ENCODE peak calls at places on chromosomes 4 and X, in ten cellular contexts. One of them, this sample, is unnamed.

GRCh38 chrX:122941801-122942200 is 242.3 kb upstream of the GRIA3 start:
- DNase-seq in stimulated activated naive CD8-positive, alpha-beta T cell treated with anti-CD3 and anti-CD28 coated beads, Interleukin-15, amount 100 ng/mL, for 72 hours: no peak
- DNase-seq in Peyer's patch: no peak
- DNase-seq in SK-N-SH: no peak
- DNase-seq in AG10803: no peak
- DNase-seq in activated T-helper 1 cell treated with Interleukin-2 at 50 U/mL for 16 hours: no peak
- DNase-seq in HFF-Myc: no peak
- DNase-seq in NCI-H345: no peak
- DNase-seq in choroid plexus epithelial cell: no peak
- DNase-seq in LoVo: no peak
- DNase-seq in this sample: no peak

GRCh38 chrX:103999234-103999633 is 14.3 kb downstream of the H2BW1 start:
- DNase-seq in stimulated activated naive CD8-positive, alpha-beta T cell treated with anti-CD3 and anti-CD28 coated beads, Interleukin-15, amount 100 ng/mL, for 72 hours: no peak
- DNase-seq in Peyer's patch: no peak
- DNase-seq in SK-N-SH: no peak
- DNase-seq in AG10803: no peak
- DNase-seq in activated T-helper 1 cell treated with Interleukin-2 at 50 U/mL for 16 hours: no peak
- DNase-seq in HFF-Myc: no peak
- DNase-seq in NCI-H345: no peak
- DNase-seq in choroid plexus epithelial cell: no peak
- DNase-seq in LoVo: no peak
- DNase-seq in this sample: no peak

GRCh38 chr4:7620814-7621176 is 186.1 kb upstream of the PSAPL1 start:
- DNase-seq in stimulated activated naive CD8-positive, alpha-beta T cell treated with anti-CD3 and anti-CD28 coated beads, Interleukin-15, amount 100 ng/mL, for 72 hours: no peak
- DNase-seq in Peyer's patch: no peak
- DNase-seq in SK-N-SH: no peak
- DNase-seq in AG10803: no peak
- DNase-seq in activated T-helper 1 cell treated with Interleukin-2 at 50 U/mL for 16 hours: no peak
- DNase-seq in HFF-Myc: no peak
- DNase-seq in NCI-H345: no peak
- DNase-seq in choroid plexus epithelial cell: no peak
- DNase-seq in LoVo: no peak
- DNase-seq in this sample: no peak

GRCh38 chrX:22135171-22135711 is 103.1 kb downstream of the PHEX start:
- DNase-seq in stimulated activated naive CD8-positive, alpha-beta T cell treated with anti-CD3 and anti-CD28 coated beads, Interleukin-15, amount 100 ng/mL, for 72 hours: no peak
- DNase-seq in Peyer's patch: no peak
- DNase-seq in SK-N-SH: no peak
- DNase-seq in AG10803: peak
- DNase-seq in activated T-helper 1 cell treated with Interleukin-2 at 50 U/mL for 16 hours: no peak
- DNase-seq in HFF-Myc: peak
- DNase-seq in NCI-H345: no peak
- DNase-seq in choroid plexus epithelial cell: peak
- DNase-seq in LoVo: no peak
- DNase-seq in this sample: no peak

GRCh38 chr4:72564184-72564583 is 4.8 kb downstream of the ADAMTS3 start:
- DNase-seq in stimulated activated naive CD8-positive, alpha-beta T cell treated with anti-CD3 and anti-CD28 coated beads, Interleukin-15, amount 100 ng/mL, for 72 hours: no peak
- DNase-seq in Peyer's patch: no peak
- DNase-seq in SK-N-SH: no peak
- DNase-seq in AG10803: peak
- DNase-seq in activated T-helper 1 cell treated with Interleukin-2 at 50 U/mL for 16 hours: no peak
- DNase-seq in HFF-Myc: no peak
- DNase-seq in NCI-H345: no peak
- DNase-seq in choroid plexus epithelial cell: peak
- DNase-seq in LoVo: no peak
- DNase-seq in this sample: no peak

GRCh38 chrX:134743121-134743520 is 84.8 kb upstream of the PLAC1 start:
- DNase-seq in stimulated activated naive CD8-positive, alpha-beta T cell treated with anti-CD3 and anti-CD28 coated beads, Interleukin-15, amount 100 ng/mL, for 72 hours: no peak
- DNase-seq in Peyer's patch: no peak
- DNase-seq in SK-N-SH: no peak
- DNase-seq in AG10803: peak
- DNase-seq in activated T-helper 1 cell treated with Interleukin-2 at 50 U/mL for 16 hours: no peak
- DNase-seq in HFF-Myc: no peak
- DNase-seq in NCI-H345: no peak
- DNase-seq in choroid plexus epithelial cell: peak
- DNase-seq in LoVo: no peak
- DNase-seq in this sample: no peak

GRCh38 chr4:1953335-1953734 is 55.4 kb downstream of the NELFA start:
- DNase-seq in stimulated activated naive CD8-positive, alpha-beta T cell treated with anti-CD3 and anti-CD28 coated beads, Interleukin-15, amount 100 ng/mL, for 72 hours: no peak
- DNase-seq in Peyer's patch: no peak
- DNase-seq in SK-N-SH: no peak
- DNase-seq in AG10803: no peak
- DNase-seq in activated T-helper 1 cell treated with Interleukin-2 at 50 U/mL for 16 hours: no peak
- DNase-seq in HFF-Myc: no peak
- DNase-seq in NCI-H345: no peak
- DNase-seq in choroid plexus epithelial cell: no peak
- DNase-seq in LoVo: no peak
- DNase-seq in this sample: no peak

GRCh38 chr4:110540606-110541440 is 64.9 kb downstream of the ENPEP start:
- DNase-seq in stimulated activated naive CD8-positive, alpha-beta T cell treated with anti-CD3 and anti-CD28 coated beads, Interleukin-15, amount 100 ng/mL, for 72 hours: no peak
- DNase-seq in Peyer's patch: no peak
- DNase-seq in SK-N-SH: no peak
- DNase-seq in AG10803: peak
- DNase-seq in activated T-helper 1 cell treated with Interleukin-2 at 50 U/mL for 16 hours: no peak
- DNase-seq in HFF-Myc: no peak
- DNase-seq in NCI-H345: no peak
- DNase-seq in choroid plexus epithelial cell: peak
- DNase-seq in LoVo: no peak
- DNase-seq in this sample: no peak

GRCh38 chr4:106369456-106370060 is 980 bp upstream of the GIMD1 start:
- DNase-seq in stimulated activated naive CD8-positive, alpha-beta T cell treated with anti-CD3 and anti-CD28 coated beads, Interleukin-15, amount 100 ng/mL, for 72 hours: no peak
- DNase-seq in Peyer's patch: no peak
- DNase-seq in SK-N-SH: peak
- DNase-seq in AG10803: peak
- DNase-seq in activated T-helper 1 cell treated with Interleukin-2 at 50 U/mL for 16 hours: no peak
- DNase-seq in HFF-Myc: peak
- DNase-seq in NCI-H345: peak
- DNase-seq in choroid plexus epithelial cell: peak
- DNase-seq in LoVo: peak
- DNase-seq in this sample: peak

GRCh38 chr4:26992657-26993361 is 132.2 kb downstream of the STIM2 start:
- DNase-seq in stimulated activated naive CD8-positive, alpha-beta T cell treated with anti-CD3 and anti-CD28 coated beads, Interleukin-15, amount 100 ng/mL, for 72 hours: no peak
- DNase-seq in Peyer's patch: peak
- DNase-seq in SK-N-SH: no peak
- DNase-seq in AG10803: peak
- DNase-seq in activated T-helper 1 cell treated with Interleukin-2 at 50 U/mL for 16 hours: no peak
- DNase-seq in HFF-Myc: no peak
- DNase-seq in NCI-H345: no peak
- DNase-seq in choroid plexus epithelial cell: peak
- DNase-seq in LoVo: no peak
- DNase-seq in this sample: peak

GRCh38 chr4:25978327-25978726 is 64.3 kb downstream of the SMIM20 start:
- DNase-seq in stimulated activated naive CD8-positive, alpha-beta T cell treated with anti-CD3 and anti-CD28 coated beads, Interleukin-15, amount 100 ng/mL, for 72 hours: no peak
- DNase-seq in Peyer's patch: no peak
- DNase-seq in SK-N-SH: no peak
- DNase-seq in AG10803: no peak
- DNase-seq in activated T-helper 1 cell treated with Interleukin-2 at 50 U/mL for 16 hours: no peak
- DNase-seq in HFF-Myc: no peak
- DNase-seq in NCI-H345: no peak
- DNase-seq in choroid plexus epithelial cell: no peak
- DNase-seq in LoVo: no peak
- DNase-seq in this sample: no peak

GRCh38 chr4:71389149-71389840 is 50.5 kb downstream of the SLC4A4 start:
- DNase-seq in stimulated activated naive CD8-positive, alpha-beta T cell treated with anti-CD3 and anti-CD28 coated beads, Interleukin-15, amount 100 ng/mL, for 72 hours: no peak
- DNase-seq in Peyer's patch: no peak
- DNase-seq in SK-N-SH: no peak
- DNase-seq in AG10803: peak
- DNase-seq in activated T-helper 1 cell treated with Interleukin-2 at 50 U/mL for 16 hours: no peak
- DNase-seq in HFF-Myc: no peak
- DNase-seq in NCI-H345: no peak
- DNase-seq in choroid plexus epithelial cell: no peak
- DNase-seq in LoVo: no peak
- DNase-seq in this sample: no peak

GRCh38 chr4:170247585-170247984 is 157.8 kb upstream of the AADAT start:
- DNase-seq in stimulated activated naive CD8-positive, alpha-beta T cell treated with anti-CD3 and anti-CD28 coated beads, Interleukin-15, amount 100 ng/mL, for 72 hours: no peak
- DNase-seq in Peyer's patch: no peak
- DNase-seq in SK-N-SH: no peak
- DNase-seq in AG10803: no peak
- DNase-seq in activated T-helper 1 cell treated with Interleukin-2 at 50 U/mL for 16 hours: no peak
- DNase-seq in HFF-Myc: no peak
- DNase-seq in NCI-H345: no peak
- DNase-seq in choroid plexus epithelial cell: peak
- DNase-seq in LoVo: no peak
- DNase-seq in this sample: no peak

GRCh38 chr4:137421796-137422195 is 110.5 kb downstream of the PCDH18 start:
- DNase-seq in stimulated activated naive CD8-positive, alpha-beta T cell treated with anti-CD3 and anti-CD28 coated beads, Interleukin-15, amount 100 ng/mL, for 72 hours: no peak
- DNase-seq in Peyer's patch: no peak
- DNase-seq in SK-N-SH: no peak
- DNase-seq in AG10803: peak
- DNase-seq in activated T-helper 1 cell treated with Interleukin-2 at 50 U/mL for 16 hours: no peak
- DNase-seq in HFF-Myc: no peak
- DNase-seq in NCI-H345: no peak
- DNase-seq in choroid plexus epithelial cell: peak
- DNase-seq in LoVo: no peak
- DNase-seq in this sample: no peak

GRCh38 chr4:128386761-128387599 is 99.4 kb upstream of the PGRMC2 start:
- DNase-seq in stimulated activated naive CD8-positive, alpha-beta T cell treated with anti-CD3 and anti-CD28 coated beads, Interleukin-15, amount 100 ng/mL, for 72 hours: no peak
- DNase-seq in Peyer's patch: peak
- DNase-seq in SK-N-SH: peak
- DNase-seq in AG10803: peak
- DNase-seq in activated T-helper 1 cell treated with Interleukin-2 at 50 U/mL for 16 hours: no peak
- DNase-seq in HFF-Myc: peak
- DNase-seq in NCI-H345: peak
- DNase-seq in choroid plexus epithelial cell: peak
- DNase-seq in LoVo: peak
- DNase-seq in this sample: peak

GRCh38 chr4:40124690-40125089 is 68.0 kb downstream of the N4BP2 start:
- DNase-seq in stimulated activated naive CD8-positive, alpha-beta T cell treated with anti-CD3 and anti-CD28 coated beads, Interleukin-15, amount 100 ng/mL, for 72 hours: no peak
- DNase-seq in Peyer's patch: no peak
- DNase-seq in SK-N-SH: no peak
- DNase-seq in AG10803: no peak
- DNase-seq in activated T-helper 1 cell treated with Interleukin-2 at 50 U/mL for 16 hours: no peak
- DNase-seq in HFF-Myc: no peak
- DNase-seq in NCI-H345: no peak
- DNase-seq in choroid plexus epithelial cell: no peak
- DNase-seq in LoVo: no peak
- DNase-seq in this sample: no peak

GRCh38 chrX:32985544-32985943 is 225.8 kb downstream of the DMD start:
- DNase-seq in stimulated activated naive CD8-positive, alpha-beta T cell treated with anti-CD3 and anti-CD28 coated beads, Interleukin-15, amount 100 ng/mL, for 72 hours: no peak
- DNase-seq in Peyer's patch: no peak
- DNase-seq in SK-N-SH: no peak
- DNase-seq in AG10803: no peak
- DNase-seq in activated T-helper 1 cell treated with Interleukin-2 at 50 U/mL for 16 hours: no peak
- DNase-seq in HFF-Myc: no peak
- DNase-seq in NCI-H345: peak
- DNase-seq in choroid plexus epithelial cell: no peak
- DNase-seq in LoVo: no peak
- DNase-seq in this sample: no peak

GRCh38 chrX:53440631-53441517 is 6.7 kb upstream of the HSD17B10 start:
- DNase-seq in stimulated activated naive CD8-positive, alpha-beta T cell treated with anti-CD3 and anti-CD28 coated beads, Interleukin-15, amount 100 ng/mL, for 72 hours: peak
- DNase-seq in Peyer's patch: peak
- DNase-seq in SK-N-SH: peak
- DNase-seq in AG10803: peak
- DNase-seq in activated T-helper 1 cell treated with Interleukin-2 at 50 U/mL for 16 hours: no peak
- DNase-seq in HFF-Myc: no peak
- DNase-seq in NCI-H345: peak
- DNase-seq in choroid plexus epithelial cell: peak
- DNase-seq in LoVo: peak
- DNase-seq in this sample: no peak

GRCh38 chr4:122584517-122584916 is 36.3 kb downstream of the IL21 start:
- DNase-seq in stimulated activated naive CD8-positive, alpha-beta T cell treated with anti-CD3 and anti-CD28 coated beads, Interleukin-15, amount 100 ng/mL, for 72 hours: peak
- DNase-seq in Peyer's patch: no peak
- DNase-seq in SK-N-SH: no peak
- DNase-seq in AG10803: peak
- DNase-seq in activated T-helper 1 cell treated with Interleukin-2 at 50 U/mL for 16 hours: no peak
- DNase-seq in HFF-Myc: no peak
- DNase-seq in NCI-H345: no peak
- DNase-seq in choroid plexus epithelial cell: peak
- DNase-seq in LoVo: no peak
- DNase-seq in this sample: peak

GRCh38 chr4:109434007-109434792 is 585 bp downstream of the SEC24B start:
- DNase-seq in stimulated activated naive CD8-positive, alpha-beta T cell treated with anti-CD3 and anti-CD28 coated beads, Interleukin-15, amount 100 ng/mL, for 72 hours: peak
- DNase-seq in Peyer's patch: peak
- DNase-seq in SK-N-SH: peak
- DNase-seq in AG10803: no peak
- DNase-seq in activated T-helper 1 cell treated with Interleukin-2 at 50 U/mL for 16 hours: peak
- DNase-seq in HFF-Myc: no peak
- DNase-seq in NCI-H345: no peak
- DNase-seq in choroid plexus epithelial cell: peak
- DNase-seq in LoVo: peak
- DNase-seq in this sample: peak

GRCh38 chrX:137848291-137848905 is 282.5 kb downstream of the ZIC3 start:
- DNase-seq in stimulated activated naive CD8-positive, alpha-beta T cell treated with anti-CD3 and anti-CD28 coated beads, Interleukin-15, amount 100 ng/mL, for 72 hours: no peak
- DNase-seq in Peyer's patch: no peak
- DNase-seq in SK-N-SH: no peak
- DNase-seq in AG10803: no peak
- DNase-seq in activated T-helper 1 cell treated with Interleukin-2 at 50 U/mL for 16 hours: no peak
- DNase-seq in HFF-Myc: no peak
- DNase-seq in NCI-H345: no peak
- DNase-seq in choroid plexus epithelial cell: no peak
- DNase-seq in LoVo: no peak
- DNase-seq in this sample: no peak

GRCh38 chrX:39627257-39627656 is 470.5 kb downstream of the BCOR start:
- DNase-seq in stimulated activated naive CD8-positive, alpha-beta T cell treated with anti-CD3 and anti-CD28 coated beads, Interleukin-15, amount 100 ng/mL, for 72 hours: no peak
- DNase-seq in Peyer's patch: no peak
- DNase-seq in SK-N-SH: peak
- DNase-seq in AG10803: no peak
- DNase-seq in activated T-helper 1 cell treated with Interleukin-2 at 50 U/mL for 16 hours: no peak
- DNase-seq in HFF-Myc: no peak
- DNase-seq in NCI-H345: peak
- DNase-seq in choroid plexus epithelial cell: no peak
- DNase-seq in LoVo: no peak
- DNase-seq in this sample: peak

This sample was measured in OCI-M1.